ENCODE peak calls at places on chromosomes 5 and 9, in six cellular contexts. X, I, V, E, R and P are unnamed samples.

GRCh38 chr5:33300209-33300742 is 140.5 kb upstream of the TARS1 start:
- DNase-seq in R (no peak), X (no peak), I (no peak), E (peak), V (no peak), P (no peak)

GRCh38 chr9:29150606-29151005 is 1577.3 kb upstream of the C9orf72 start:
- DNase-seq in E (no peak), R (no peak), I (no peak), V (no peak), X (no peak), P (no peak)

GRCh38 chr5:94621763-94622162 is 3.3 kb downstream of the SLF1 start:
- DNase-seq in E (no peak), I (no peak), X (no peak), V (no peak), R (no peak), P (no peak)

GRCh38 chr9:89323257-89323841 is 5.0 kb downstream of the SECISBP2 start:
- DNase-seq in X (no peak), V (peak), I (no peak), R (no peak), E (no peak), P (no peak)

GRCh38 chr9:74742792-74743389 is 144.8 kb downstream of the TRPM6 start:
- DNase-seq in X (no peak), I (peak), V (peak), E (no peak), R (no peak), P (no peak)

GRCh38 chr5:123813937-123814624 is 302.1 kb downstream of the CSNK1G3 start:
- DNase-seq in I (no peak), E (peak), X (no peak), V (no peak), R (no peak), P (no peak)

GRCh38 chr9:2066312-2067273 is 51.4 kb downstream of the SMARCA2 start:
- DNase-seq in E (no peak), X (no peak), R (no peak), V (no peak), I (peak), P (no peak)

GRCh38 chr5:32942225-32942989 is 231.3 kb downstream of the NPR3 start:
- DNase-seq in I (peak), X (peak), E (no peak), R (no peak), V (peak), P (no peak)

GRCh38 chr9:127860260-127860659 is 5.8 kb upstream of the ENG start:
- DNase-seq in I (no peak), R (no peak), E (no peak), X (no peak), V (no peak), P (no peak)

GRCh38 chr9:99187311-99187710 is 34.4 kb downstream of the ALG2 start:
- DNase-seq in I (no peak), R (no peak), E (no peak), V (no peak), X (no peak), P (no peak)

GRCh38 chr9:22337261-22337660 is 109.4 kb upstream of the DMRTA1 start:
- DNase-seq in V (no peak), I (no peak), E (no peak), X (no peak), R (no peak), P (no peak)

GRCh38 chr9:21357479-21358290 is 7.0 kb upstream of the IFNA6 start:
- DNase-seq in R (no peak), X (no peak), I (no peak), E (peak), V (no peak), P (no peak)

GRCh38 chr5:106521701-106522100 is 1149.0 kb downstream of the EFNA5 start:
- DNase-seq in I (no peak), V (no peak), X (no peak), R (no peak), E (no peak), P (no peak)

GRCh38 chr9:112112941-112113399 is 62.1 kb downstream of the SUSD1 start:
- DNase-seq in R (peak), V (no peak), E (no peak), X (no peak), I (peak), P (no peak)

GRCh38 chr5:58041884-58042283 is 418.0 kb downstream of the PLK2 start:
- DNase-seq in V (no peak), R (no peak), I (no peak), E (no peak), X (no peak), P (no peak)

GRCh38 chr5:69024241-69024651 is 69.6 kb upstream of the SLC30A5 start:
- DNase-seq in X (peak), R (no peak), I (peak), E (no peak), V (peak), P (no peak)

GRCh38 chr9:132919609-132920268 is 24.7 kb downstream of the TSC1 start:
- DNase-seq in X (no peak), V (no peak), E (no peak), I (no peak), R (no peak), P (no peak)

GRCh38 chr5:109619661-109620060 is 70.1 kb upstream of the MAN2A1 start:
- DNase-seq in E (no peak), X (no peak), V (no peak), I (no peak), R (no peak), P (no peak)

GRCh38 chr9:90969021-90969675 is 167.5 kb downstream of the SYK start:
- DNase-seq in R (no peak), E (no peak), I (no peak), X (no peak), V (no peak), P (no peak)

GRCh38 chr9:116959775-116960174 is 272.7 kb downstream of the TRIM32 start:
- DNase-seq in I (no peak), X (no peak), E (no peak), R (no peak), V (no peak), P (no peak)

GRCh38 chr5:145752534-145752933 is 82.6 kb downstream of the PRELID2 start:
- DNase-seq in I (no peak), E (no peak), R (no peak), V (no peak), X (no peak), P (no peak)

GRCh38 chr5:525164-525761 is 1.0 kb upstream of the SLC9A3 start:
- DNase-seq in I (no peak), X (no peak), R (no peak), V (no peak), E (no peak), P (no peak)

GRCh38 chr5:35081134-35081533 is 33.4 kb upstream of the AGXT2 start:
- DNase-seq in E (no peak), R (no peak), I (no peak), V (no peak), X (no peak), P (no peak)

GRCh38 chr9:87567988-87568800 is 70.5 kb downstream of the DAPK1 start:
- DNase-seq in X (no peak), V (no peak), E (no peak), R (no peak), I (no peak), P (no peak)

GRCh38 chr5:56995605-56996004 is 43.7 kb upstream of the MIER3 start:
- DNase-seq in R (no peak), E (no peak), V (no peak), I (no peak), X (no peak), P (no peak)

GRCh38 chr5:107365355-107366109 is 305.2 kb downstream of the EFNA5 start:
- DNase-seq in E (peak), R (no peak), V (no peak), X (no peak), I (no peak), P (no peak)

GRCh38 chr5:58455066-58455465 is 4.8 kb downstream of the PLK2 start:
- DNase-seq in E (no peak), V (no peak), I (no peak), R (no peak), X (no peak), P (no peak)

GRCh38 chr5:671459-672328 is 21.5 kb downstream of the TPPP start:
- DNase-seq in V (peak), I (peak), E (no peak), X (peak), R (no peak), P (peak)

GRCh38 chr9:69001921-69002320 is 12.0 kb downstream of the PRKACG start:
- DNase-seq in V (no peak), R (no peak), E (no peak), I (no peak), X (no peak), P (no peak)

GRCh38 chr5:75412111-75412990 is 75.3 kb downstream of the HMGCR start:
- DNase-seq in R (no peak), I (no peak), X (no peak), E (no peak), V (no peak), P (no peak)

GRCh38 chr9:21684831-21685362 is 117.5 kb upstream of the MTAP start:
- DNase-seq in R (no peak), X (no peak), V (no peak), E (no peak), I (peak), P (no peak)

GRCh38 chr5:127909078-127909477 is 174.5 kb upstream of the SLC12A2 start:
- DNase-seq in E (no peak), V (peak), X (no peak), I (peak), R (peak), P (no peak)

GRCh38 chr9:36928210-36928609 is 105.9 kb downstream of the PAX5 start:
- DNase-seq in R (no peak), V (no peak), X (no peak), I (no peak), E (no peak), P (no peak)
- TF ChIP-seq POLR2A in R (no peak), V (no peak), X (peak), I (no peak), E (no peak), P (peak)

GRCh38 chr5:157365732-157366131 is 94.3 kb upstream of the NIPAL4 start:
- DNase-seq in R (no peak), E (no peak), I (no peak), V (no peak), X (no peak), P (no peak)

GRCh38 chr5:157362982-157363381 is 97.0 kb upstream of the NIPAL4 start:
- DNase-seq in E (no peak), V (no peak), X (no peak), I (no peak), R (no peak), P (no peak)

GRCh38 chr5:157369507-157369906 is 90.5 kb upstream of the NIPAL4 start:
- DNase-seq in V (no peak), X (no peak), E (no peak), I (no peak), R (no peak), P (no peak)

GRCh38 chr5:157370967-157371366 is 89.0 kb upstream of the NIPAL4 start:
- DNase-seq in V (no peak), R (no peak), E (no peak), X (no peak), I (no peak), P (no peak)

DNA sequence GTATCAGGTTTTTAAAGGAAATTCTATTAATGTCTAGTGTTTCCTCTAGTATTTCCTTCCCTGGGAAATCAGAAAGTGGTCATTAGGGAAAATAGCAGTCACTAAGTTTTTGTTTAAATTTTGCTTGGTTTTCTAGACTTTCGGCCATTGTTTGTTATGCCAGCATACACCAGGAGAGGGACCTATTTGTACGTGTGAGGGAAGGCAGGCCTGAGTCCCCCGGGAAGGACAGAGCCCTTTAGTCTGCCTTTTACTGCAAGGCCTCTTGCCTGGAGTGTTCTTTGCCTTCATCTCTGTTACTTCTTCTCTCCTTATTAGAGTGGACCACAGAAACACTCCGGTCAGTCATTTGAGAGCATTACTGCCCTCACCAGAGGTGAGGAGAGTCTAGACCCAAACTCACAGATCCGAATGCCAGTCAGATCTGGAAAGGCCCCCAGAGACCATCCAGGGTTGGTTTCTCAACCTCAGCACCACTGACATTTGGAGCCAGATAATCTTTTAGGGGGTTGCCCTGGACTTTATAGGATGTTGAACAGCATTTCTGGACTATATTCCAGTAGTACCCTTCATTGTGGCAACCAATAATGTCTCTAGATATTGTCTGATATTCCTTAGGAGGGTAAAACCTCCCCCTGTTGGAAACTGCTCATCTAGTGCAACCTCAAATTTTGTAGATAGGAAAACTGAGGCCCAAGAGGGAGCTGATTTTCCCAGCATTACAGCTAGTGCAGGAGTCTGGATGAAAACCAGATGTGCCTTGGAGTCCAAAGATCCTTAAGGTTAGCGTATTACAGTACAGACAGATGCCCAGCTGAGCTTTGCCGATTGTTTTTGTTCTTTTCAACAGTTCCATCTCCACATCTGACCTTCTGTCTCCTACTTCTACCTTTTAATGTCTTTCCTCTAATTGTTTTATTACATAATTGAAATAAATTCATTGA is 93.0 kb upstream of the NIPAL4 start:
- DNase-seq in X (no peak), V (peak), I (peak), R (no peak), E (no peak), P (no peak)
- TF ChIP-seq TAF1 in X (no peak), V (no peak), I (no peak), R (no peak), E (no peak), P (no peak)

GRCh38 chr5:132294728-132295504 is 722 bp downstream of the SLC22A4 start:
- DNase-seq in I (no peak), V (peak), X (no peak), E (no peak), R (no peak), P (no peak)
- TF ChIP-seq POLR2AphosphoS5 in I (no peak), V (no peak), X (no peak), E (no peak), R (no peak), P (no peak)

DNA sequence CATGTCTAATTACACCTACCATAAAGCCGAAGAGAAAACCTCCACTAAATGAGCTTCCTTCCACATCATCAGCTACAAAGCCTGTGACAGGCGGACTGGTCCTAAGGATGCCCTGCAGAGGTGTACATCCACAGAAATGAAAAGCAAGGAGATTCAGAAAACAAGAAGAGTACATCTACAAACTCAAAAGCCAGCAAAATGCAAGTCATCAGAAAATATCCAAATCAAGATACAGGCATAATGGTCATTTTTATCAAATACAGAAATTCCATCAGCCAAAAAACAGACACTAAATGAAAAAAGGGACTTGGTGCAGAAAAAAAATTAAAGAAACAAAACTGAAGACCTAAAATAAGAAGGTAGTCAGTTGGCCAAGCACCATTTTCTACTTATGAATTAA is 79.7 kb downstream of the FRMD3 start:
- DNase-seq in E (no peak), R (no peak), V (no peak), X (no peak), I (no peak), P (no peak)
- TF ChIP-seq POLR2A in E (no peak), R (no peak), V (no peak), X (no peak), I (no peak), P (no peak)

GRCh38 chr9:95778957-95779356 is 96.5 kb upstream of the ERCC6L2 start:
- DNase-seq in R (no peak), I (no peak), E (no peak), V (no peak), X (no peak), P (no peak)
- TF ChIP-seq TAF1 in R (no peak), I (no peak), E (no peak), V (no peak), X (no peak), P (no peak)

GRCh38 chr5:76735762-76736545 is 20.0 kb downstream of the F2R start:
- DNase-seq in V (no peak), I (no peak), X (no peak), R (no peak), E (no peak), P (no peak)

GRCh38 chr5:76729373-76730290 is 13.7 kb downstream of the F2R start:
- DNase-seq in V (no peak), E (no peak), R (no peak), I (no peak), X (no peak), P (no peak)

GRCh38 chr5:76733049-76733417 is 17.1 kb downstream of the F2R start:
- DNase-seq in V (no peak), I (no peak), R (no peak), X (no peak), E (peak), P (no peak)

GRCh38 chr5:76728965-76729364 is 13.0 kb downstream of the F2R start:
- DNase-seq in R (no peak), E (no peak), I (no peak), X (no peak), V (no peak), P (no peak)

GRCh38 chr5:76732405-76733048 is 16.6 kb downstream of the F2R start:
- DNase-seq in V (no peak), X (no peak), R (no peak), I (no peak), E (no peak), P (no peak)
- TF ChIP-seq POLR2AphosphoS5 in V (no peak), X (no peak), R (no peak), I (no peak), E (no peak), P (no peak)

DNA sequence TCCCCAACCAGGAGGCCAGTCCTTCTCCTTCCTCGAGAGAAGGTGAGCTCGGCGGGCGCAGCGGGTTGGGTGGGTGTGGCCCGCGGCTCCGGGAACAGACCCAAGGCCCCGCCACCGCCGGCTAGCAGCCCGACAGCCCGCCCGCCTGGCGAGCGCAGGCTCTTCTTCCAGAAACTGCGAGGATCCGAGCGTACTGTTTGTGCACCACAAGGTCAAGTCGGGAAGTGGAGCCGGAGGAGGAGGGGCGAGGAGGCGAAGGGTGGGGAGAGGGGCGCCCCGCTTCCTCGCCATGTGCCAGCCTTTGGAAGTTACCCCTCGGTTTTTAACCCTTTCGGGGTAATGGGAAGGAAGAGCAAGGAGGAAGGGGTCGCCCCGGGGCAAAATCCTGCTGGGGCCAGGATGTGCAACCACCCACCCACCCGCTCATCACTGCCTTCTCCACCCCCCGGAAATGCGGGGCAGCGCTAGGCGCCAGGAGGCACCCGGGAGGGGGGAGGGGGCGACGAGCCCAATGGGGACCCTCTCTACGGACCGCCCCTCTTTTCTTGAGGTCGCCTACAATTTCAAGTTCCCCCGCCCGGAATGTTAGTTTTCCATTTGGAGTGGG is 1.1 kb upstream of the JADE2 start:
- DNase-seq in X (peak), V (peak), E (no peak), I (no peak), R (peak), P (peak)
- TF ChIP-seq POLR2A in X (peak), V (peak), E (peak), I (no peak), R (no peak), P (peak)